ENCODE peak calls at places on chromosomes 7 and 10, in four cellular contexts. V is lower leg skin, A is H9, C is tibial artery. S is an unnamed sample.

GRCh38 chr7:94458041-94458440 is 51.6 kb upstream of the CASD1 start:
- DNase-seq in A (no peak), V (no peak), C (no peak), S (no peak)

GRCh38 chr7:45598697-45599520 is 24.7 kb downstream of the ADCY1 start:
- DNase-seq in A (peak; percentile 20), C (no peak), V (no peak), S (peak; percentile 68)

GRCh38 chr10:44830022-44830421 is 81.1 kb upstream of the TMEM72 start:
- DNase-seq in C (no peak), V (no peak), A (no peak), S (no peak)

GRCh38 chr7:64528770-64529169 is 34.1 kb downstream of the ZNF680 start:
- DNase-seq in V (no peak), A (no peak), C (no peak), S (no peak)

GRCh38 chr7:132882714-132883428 is 199.0 kb downstream of the CHCHD3 start:
- DNase-seq in A (no peak), V (no peak), C (no peak), S (no peak)

GRCh38 chr10:102119417-102120141 is 589 bp downstream of the LDB1 start:
- DNase-seq in C (peak; percentile 90), V (peak; percentile 75), A (peak; percentile 80), S (no peak)

GRCh38 chr10:124596914-124597676 is 135.5 kb downstream of the LHPP start:
- DNase-seq in A (no peak), V (no peak), C (no peak), S (no peak)

GRCh38 chr7:92608380-92609322 is 18.5 kb upstream of the FAM133B start:
- DNase-seq in V (no peak), A (peak; percentile 85), C (no peak), S (no peak)

GRCh38 chr10:69847883-69848282 is 46.2 kb downstream of the COL13A1 start:
- DNase-seq in C (no peak), V (no peak), A (no peak), S (no peak)

GRCh38 chr10:42981358-42982236 is 95.3 kb upstream of the RET start:
- DNase-seq in C (peak; percentile 48), V (no peak), A (peak; percentile 22), S (peak; percentile 80)

GRCh38 chr10:12769326-12770044 is 232.0 kb downstream of the CCDC3 start:
- DNase-seq in C (no peak), V (no peak), A (no peak), S (no peak)

GRCh38 chr10:31620236-31621151 is 301.5 kb downstream of the ZEB1 start:
- DNase-seq in V (peak; percentile 75), C (peak; percentile 80), A (peak; percentile 86), S (no peak)

GRCh38 chr7:87886875-87887274 is 10.6 kb downstream of the DBF4 start:
- DNase-seq in V (no peak), C (no peak), A (no peak), S (no peak)

GRCh38 chr7:87370660-87371180 is 25.3 kb downstream of the CROT start:
- DNase-seq in A (no peak), C (no peak), V (no peak), S (no peak)

DNA sequence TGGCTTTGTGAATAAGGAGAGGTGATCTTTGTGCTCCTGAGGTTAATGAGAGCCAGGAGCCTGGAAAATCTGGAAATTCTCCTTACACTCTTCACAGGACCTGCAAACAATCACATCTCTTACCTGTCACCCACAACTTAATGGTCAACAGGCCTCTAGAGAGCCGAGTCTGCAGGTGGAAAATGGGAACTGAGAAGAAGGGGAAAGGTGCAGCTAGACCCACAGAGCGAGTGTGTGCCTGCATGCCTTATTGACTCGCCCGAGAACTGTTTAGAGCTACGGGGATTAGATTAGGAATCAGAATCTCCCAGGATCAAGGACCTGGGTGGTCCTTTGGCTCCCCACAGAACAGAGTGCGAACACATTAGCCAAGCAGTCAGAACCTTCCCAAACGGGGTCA is 329.6 kb downstream of the PTEN start:
- DNase-seq in V (no peak), C (no peak), A (no peak), S (no peak)
- TF ChIP-seq CTCF in V (no peak), C (no peak), A (no peak), S (no peak)

GRCh38 chr10:62681211-62681940 is 123.1 kb upstream of the ADO start:
- DNase-seq in V (no peak), A (peak; percentile 75), C (no peak), S (no peak)
- TF ChIP-seq CTCF in V (no peak), A (peak; percentile 36), C (no peak), S (no peak)

DNA sequence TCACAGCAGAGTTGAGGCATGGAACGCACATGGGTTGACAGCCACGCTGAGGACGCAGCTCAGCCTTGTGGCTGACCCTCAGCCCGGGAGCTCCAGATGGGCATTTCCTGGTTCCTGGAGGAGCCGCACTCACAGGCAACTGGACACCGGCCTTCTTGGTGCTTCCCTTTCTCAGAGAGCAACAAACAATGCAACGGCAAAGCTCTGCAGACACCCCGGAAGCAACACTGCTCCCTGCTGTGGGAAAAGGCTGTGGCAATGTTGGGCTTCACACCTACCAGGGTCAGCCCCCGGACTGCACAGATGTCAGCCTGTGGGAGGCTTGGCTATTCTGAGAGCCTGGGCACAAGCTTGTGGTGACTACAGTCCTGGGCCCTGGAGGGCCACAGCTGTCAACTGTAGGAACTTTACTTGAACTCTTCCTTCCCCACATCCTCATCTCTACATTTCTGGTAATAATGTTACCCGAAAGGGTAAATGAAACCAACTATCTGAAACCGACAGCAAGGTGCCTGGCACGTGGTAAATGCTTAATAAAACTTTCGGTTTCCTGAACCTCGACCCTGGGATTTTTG is 597.5 kb upstream of the MKI67 start:
- DNase-seq in A (no peak), C (no peak), V (no peak), S (no peak)
- TF ChIP-seq CTCF in A (no peak), C (no peak), V (no peak), S (no peak)

GRCh38 chr7:140006600-140006999 is 56.2 kb downstream of the PARP12 start:
- DNase-seq in A (no peak), C (no peak), V (no peak), S (no peak)

GRCh38 chr7:140005754-140006503 is 56.8 kb downstream of the PARP12 start:
- DNase-seq in V (no peak), A (peak; percentile 91), C (peak; percentile 64), S (no peak)

GRCh38 chr7:140004672-140005071 is 58.1 kb downstream of the PARP12 start:
- DNase-seq in C (peak; percentile 45), A (no peak), V (no peak), S (no peak)

GRCh38 chr7:140005341-140005740 is 57.4 kb downstream of the PARP12 start:
- DNase-seq in V (no peak), C (no peak), A (no peak), S (no peak)

DNA sequence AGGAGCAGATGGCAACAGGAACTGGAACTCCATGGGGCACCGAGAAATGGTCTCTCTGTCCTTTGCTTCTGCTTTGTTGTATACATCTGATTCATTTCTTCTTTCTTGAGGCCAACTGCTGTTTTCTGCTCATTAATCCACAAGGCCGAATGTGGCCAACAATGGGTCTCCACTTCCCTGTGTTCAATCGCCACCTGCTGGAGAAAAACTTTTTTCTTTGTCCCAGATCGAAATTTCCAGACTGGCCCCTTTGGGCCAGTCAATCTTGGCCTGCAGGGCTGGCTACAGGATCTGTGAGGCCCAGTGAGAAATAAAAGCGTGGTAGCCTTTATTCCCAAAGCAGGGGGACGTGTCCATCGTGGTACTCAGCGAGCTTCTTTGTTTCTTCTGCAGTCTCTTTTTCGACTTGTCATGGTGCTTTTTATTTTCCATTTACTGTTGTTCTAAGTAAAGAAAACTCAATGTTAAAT is 58.8 kb downstream of the PARP12 start:
- DNase-seq in A (peak; percentile 62), V (no peak), C (peak; percentile 55), S (no peak)
- TF ChIP-seq CTCF in A (peak; percentile 79), V (no peak), C (peak; percentile 18), S (peak; percentile 70)

DNA sequence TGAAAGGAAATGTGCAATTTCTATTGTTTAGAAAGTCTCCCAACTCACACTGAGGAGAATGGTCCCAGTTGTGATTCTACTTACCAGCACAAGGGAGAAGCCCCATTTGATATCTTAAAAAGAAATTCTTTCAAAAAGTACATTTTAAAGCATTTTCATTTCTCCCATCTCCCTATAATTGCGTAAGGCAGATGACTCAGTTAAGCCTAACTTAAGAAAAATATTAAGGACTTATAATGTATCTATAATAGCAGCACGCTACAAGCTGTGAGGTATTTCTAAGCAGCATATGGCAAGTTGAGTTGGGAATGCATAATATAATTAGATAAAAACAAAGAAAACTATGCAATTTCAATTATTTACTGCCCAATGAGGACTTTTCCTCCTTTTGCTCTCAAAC is 8.5 kb upstream of the NRCAM start:
- DNase-seq in V (no peak), C (no peak), A (no peak), S (no peak)
- TF ChIP-seq CTCF in V (no peak), C (no peak), A (no peak), S (no peak)

GRCh38 chr7:77989981-77990566 is 191.5 kb downstream of the PHTF2 start:
- DNase-seq in V (no peak), C (no peak), A (peak; percentile 71), S (no peak)

GRCh38 chr7:77993823-77994222 is 195.2 kb downstream of the PHTF2 start:
- DNase-seq in C (no peak), V (no peak), A (no peak), S (no peak)

GRCh38 chr7:77991656-77992055 is 193.1 kb downstream of the PHTF2 start:
- DNase-seq in V (no peak), C (no peak), A (no peak), S (no peak)

DNA sequence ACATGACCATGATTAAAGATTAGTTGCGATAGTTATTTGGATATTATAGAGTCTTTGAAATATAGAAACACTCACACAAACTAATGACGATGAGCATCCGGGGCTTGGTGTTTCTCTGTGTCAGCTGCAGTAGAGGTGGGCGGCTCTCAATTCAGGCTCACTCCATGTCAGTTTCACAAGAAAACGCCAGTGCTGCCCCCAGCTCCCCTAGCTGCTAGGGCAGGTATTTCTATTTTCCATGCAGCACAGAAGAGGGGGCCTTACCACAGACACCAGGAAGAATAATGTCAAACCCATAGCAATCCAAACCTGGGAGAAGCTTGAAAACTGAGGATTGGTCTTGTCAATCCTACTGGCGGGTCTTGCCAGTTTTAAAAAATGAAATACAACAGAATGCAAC is 197.1 kb downstream of the PHTF2 start:
- DNase-seq in C (no peak), V (no peak), A (peak; percentile 69), S (no peak)
- TF ChIP-seq CTCF in C (no peak), V (no peak), A (peak; percentile 66), S (peak; percentile 23)

GRCh38 chr10:132232553-132232949 is 45.8 kb downstream of the DPYSL4 start:
- DNase-seq in C (no peak), A (no peak), V (peak; percentile 29), S (no peak)
- TF ChIP-seq CTCF in C (no peak), A (no peak), V (no peak), S (no peak)

GRCh38 chr7:143299840-143300239 is 11.7 kb downstream of the CASP2 start:
- DNase-seq in C (no peak), A (peak; percentile 57), V (no peak), S (no peak)
- TF ChIP-seq CTCF in C (no peak), A (peak; percentile 82), V (no peak), S (peak; percentile 63)

DNA sequence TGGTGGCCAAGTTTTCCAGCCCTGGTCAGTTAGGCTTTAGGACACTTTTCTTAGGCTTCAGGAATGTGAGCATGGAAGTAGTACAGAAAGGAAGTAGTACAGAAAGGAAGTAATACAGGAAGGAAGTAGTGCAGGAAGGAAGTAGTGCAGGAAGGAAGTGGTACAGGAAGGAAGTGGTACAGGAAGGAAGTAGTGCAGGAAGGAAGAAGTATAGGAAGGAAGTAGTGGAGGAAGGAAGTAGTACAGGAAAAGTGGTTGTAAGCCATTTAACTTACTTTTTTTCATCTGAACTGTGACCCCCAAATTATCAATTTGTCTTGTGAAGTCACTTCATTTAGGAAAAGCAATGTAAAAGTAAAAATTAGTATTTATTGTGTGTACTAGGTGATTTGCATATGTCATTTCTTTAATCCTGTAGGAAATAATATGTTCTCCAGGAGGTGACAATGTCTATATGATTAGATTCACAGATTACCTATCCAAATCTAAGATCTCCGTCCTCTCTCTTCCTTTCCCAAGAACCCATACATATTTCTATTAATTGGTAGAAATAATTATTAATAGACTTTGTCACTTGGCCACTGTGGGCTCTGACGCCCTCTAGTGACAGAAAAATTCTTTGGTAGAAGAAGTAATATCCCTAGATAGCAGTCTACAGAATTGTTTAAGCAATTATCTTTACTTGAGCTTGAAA is 3.9 kb upstream of the FAS start:
- DNase-seq in A (no peak), C (no peak), V (no peak), S (no peak)
- TF ChIP-seq CTCF in A (peak; percentile 83), C (peak; percentile 75), V (no peak), S (peak; percentile 89)